ENCODE peak calls at places on chromosome 21, in six cellular contexts. Z is breast epithelium, V is mucosa of descending colon, G is IMR-90, Q is Karpas-422, T is body of pancreas. X is an unnamed sample. For H3K9me3, H3K36me3 and H3K4me1, the result is how much of the 10 kb centered on the place peaks cover.

GRCh38 chr21:33945652-33946270 is 30.2 kb upstream of the ATP5PO start:
- DNase-seq in Z (no peak), V (no peak), G (no peak), Q (no peak), T (no peak), X (no peak)

GRCh38 chr21:16535100-16535418 is 805.3 kb downstream of the USP25 start:
- DNase-seq in Z (peak), V (peak), G (peak), Q (no peak), T (peak), X (peak)

GRCh38 chr21:21019681-21020080 is 21.5 kb downstream of the NCAM2 start:
- DNase-seq in Z (no peak), V (no peak), G (peak), Q (no peak), T (no peak), X (peak)

GRCh38 chr21:44885615-44886014 is 12.1 kb upstream of the PTTG1IP start:
- DNase-seq in Z (no peak), V (peak), G (no peak), Q (no peak), T (no peak), X (no peak)

GRCh38 chr21:45041351-45041805 is 33.0 kb upstream of the ADARB1 start:
- DNase-seq in Z (peak), V (no peak), G (peak), Q (no peak), T (peak), X (peak)

GRCh38 chr21:30014883-30015282 is 75.1 kb upstream of the GRIK1 start:
- DNase-seq in Z (no peak), V (no peak), G (no peak), Q (no peak), T (no peak), X (no peak)

GRCh38 chr21:41733951-41734689 is 32.7 kb downstream of the RIPK4 start:
- DNase-seq in Z (no peak), V (peak), G (no peak), Q (no peak), T (no peak), X (no peak)

GRCh38 chr21:28518620-28519019 is 474.1 kb downstream of the LTN1 start:
- DNase-seq in Z (no peak), V (no peak), G (peak), Q (peak), T (no peak), X (no peak)

GRCh38 chr21:38505654-38506523 is 7.6 kb upstream of the ERG start:
- DNase-seq in Z (no peak), V (no peak), G (peak), Q (peak), T (peak), X (peak)

GRCh38 chr21:42140196-42140934 is 69.2 kb downstream of the UMODL1 start:
- DNase-seq in Z (no peak), V (no peak), G (no peak), Q (no peak), T (no peak), X (no peak)

GRCh38 chr21:27741736-27742135 is 774.8 kb upstream of the ADAMTS5 start:
- DNase-seq in Z (no peak), V (no peak), G (no peak), Q (no peak), T (no peak), X (no peak)

GRCh38 chr21:41635874-41636273 is 127.9 kb upstream of the TMPRSS2 start:
- DNase-seq in Z (no peak), V (no peak), G (no peak), Q (no peak), T (no peak), X (no peak)

DNA sequence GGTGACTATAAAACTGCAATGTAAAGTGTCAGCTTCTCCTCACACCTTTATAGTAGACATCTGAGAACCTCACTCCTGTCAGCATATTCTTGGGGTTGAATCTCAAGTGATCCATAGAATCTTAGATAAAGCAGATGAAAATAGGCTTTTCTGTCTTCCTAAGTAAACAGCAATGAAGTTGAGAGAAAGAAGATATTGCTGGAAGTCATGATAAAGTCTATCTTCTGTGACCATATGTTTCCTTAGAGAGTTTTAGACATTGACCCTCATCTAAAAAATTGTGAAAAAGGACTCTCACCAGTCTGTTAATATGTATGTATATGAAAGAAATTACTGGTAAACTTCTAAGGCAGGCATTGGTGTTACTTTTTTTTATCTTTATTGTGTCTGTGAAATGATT is 66.8 kb downstream of the LIPI start:
- DNase-seq in Z (no peak), V (no peak), G (no peak), Q (no peak), T (no peak), X (no peak)
- H3K9me3 ChIP-seq in Z (under half), V (under half), G (under half), Q (under half), T (under half), X (under half)

DNA sequence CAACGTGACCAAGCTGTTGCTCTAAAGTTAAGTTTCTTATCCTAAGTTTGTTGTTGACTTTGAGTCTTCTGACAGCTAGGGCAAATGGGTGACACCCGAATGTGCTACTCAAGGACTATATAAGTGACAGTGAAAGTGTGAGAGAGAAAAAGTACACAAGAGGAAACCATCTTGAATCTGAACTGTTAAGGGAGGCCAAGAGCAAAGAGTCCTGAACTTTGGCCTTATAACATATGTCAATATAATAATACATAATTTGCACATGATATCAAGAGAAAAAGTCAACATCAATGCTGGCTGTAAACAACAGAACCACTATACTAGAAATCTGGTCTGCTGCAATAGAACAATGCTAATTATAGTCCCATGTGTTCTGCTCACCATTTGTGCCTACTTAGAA is 29.5 kb downstream of the SYNJ1 start:
- DNase-seq in Z (no peak), V (no peak), G (no peak), Q (peak), T (no peak), X (no peak)
- H3K36me3 ChIP-seq in Z (under half), V (under half), G (under half), Q (under half), T (under half), X (under half)

DNA sequence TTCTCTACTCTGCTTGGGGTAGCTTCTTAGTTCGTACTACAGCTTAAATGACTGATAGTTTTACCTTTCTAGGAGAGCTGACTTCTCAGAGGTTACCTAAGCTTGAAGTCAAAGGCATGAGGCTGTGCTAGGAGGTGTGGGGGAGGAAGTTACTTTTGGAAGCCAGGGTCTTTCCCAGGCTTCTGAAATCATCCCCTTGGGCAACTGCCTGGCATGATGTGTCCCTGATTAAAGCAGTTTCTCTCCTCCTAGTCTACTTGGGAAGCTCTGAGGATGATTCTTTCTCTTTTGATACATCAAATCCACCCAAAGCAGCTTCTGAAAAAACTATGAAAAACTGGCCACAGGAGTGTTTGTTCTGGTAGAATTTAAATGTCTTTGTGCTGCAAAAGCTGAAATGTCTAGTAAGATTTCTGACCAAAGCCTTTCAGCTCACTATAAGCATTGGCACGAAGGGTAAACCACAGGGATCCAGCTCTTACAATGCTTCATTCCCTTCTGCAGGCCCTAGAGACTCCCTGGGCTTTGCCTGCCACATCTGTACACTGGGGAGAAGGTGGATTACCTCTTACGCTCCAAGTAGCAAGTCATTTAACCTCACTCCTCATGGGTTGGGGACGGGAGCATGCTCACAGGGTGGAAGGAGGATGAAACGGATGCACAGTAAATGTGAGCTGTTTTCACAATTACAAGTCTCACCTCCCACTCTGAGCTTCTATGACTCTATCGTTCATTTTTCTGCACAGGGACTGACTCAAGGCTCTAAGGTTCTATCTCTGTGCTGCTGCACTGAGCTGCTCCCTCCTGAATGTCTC is 59.6 kb downstream of the RUNX1 start:
- DNase-seq in Z (no peak), V (no peak), G (no peak), Q (peak), T (no peak), X (peak)
- H3K4me1 ChIP-seq in Z (under half), V (under half), G (under half), Q (under half), T (under half), X (under half)

DNA sequence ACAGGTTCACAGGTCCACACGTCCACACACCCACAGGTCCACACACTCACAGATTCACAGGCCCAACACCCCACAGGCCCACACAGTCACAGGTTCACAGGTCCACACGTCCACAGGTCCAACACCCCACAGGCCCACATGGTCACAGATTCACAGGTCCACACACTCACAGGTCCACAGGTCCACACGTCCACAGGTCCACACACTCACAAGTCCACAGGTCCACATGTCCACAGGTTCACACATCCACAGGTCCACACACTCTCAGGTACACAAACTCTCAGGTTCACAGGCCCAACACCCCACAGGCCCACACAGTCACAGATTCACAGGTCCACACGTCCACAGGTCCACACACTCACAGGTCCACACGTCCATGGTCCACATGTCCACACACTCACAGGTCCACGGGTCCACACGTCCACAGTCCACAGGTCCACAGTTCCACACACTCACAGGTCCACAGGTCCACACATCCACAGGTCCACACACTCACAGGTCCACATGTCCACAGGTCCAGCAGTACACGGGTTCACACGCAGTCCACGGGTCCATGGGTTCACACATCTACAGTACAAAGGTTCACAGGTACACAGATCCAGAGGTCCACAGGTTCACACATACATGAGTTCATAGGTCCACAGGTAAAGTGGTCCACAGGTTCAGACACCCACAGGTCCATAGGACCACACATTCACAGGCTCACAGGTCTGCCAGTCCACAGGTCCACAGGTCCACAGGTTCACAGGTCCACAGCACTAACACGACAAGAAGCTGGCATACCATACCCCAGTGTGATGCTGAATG is 39.4 kb upstream of the COL6A2 start:
- DNase-seq in Z (no peak), V (no peak), G (no peak), Q (no peak), T (no peak), X (no peak)
- H3K9me3 ChIP-seq in Z (under half), V (under half), G (under half), Q (under half), T (under half), X (under half)